ENCODE peak calls at places on chromosomes 12 and 14, in five cellular contexts. I, J, X, D and K are unnamed samples. For H3K27me3, the result is how much of the 10 kb centered on the place peaks cover.

GRCh38 chr14:50813544-50813863 is 17.5 kb downstream of the NIN start:
- DNase-seq in D (no peak), I (no peak), X (no peak), J (no peak), K (no peak)

GRCh38 chr14:33914676-33915516 is 36.0 kb downstream of the EGLN3 start:
- DNase-seq in I (no peak), J (no peak), D (no peak), X (no peak), K (no peak)

GRCh38 chr14:99602788-99603415 is 1.1 kb downstream of the CCDC85C start:
- DNase-seq in I (no peak), J (no peak), D (no peak), X (no peak), K (no peak)

GRCh38 chr12:24679135-24679534 is 269.8 kb downstream of the BCAT1 start:
- DNase-seq in I (no peak), J (no peak), D (no peak), X (no peak), K (no peak)

GRCh38 chr14:58131386-58131785 is 20.6 kb downstream of the ARMH4 start:
- DNase-seq in I (no peak), X (no peak), J (peak), D (no peak), K (no peak)

GRCh38 chr12:110224379-110225304 is 56.4 kb upstream of the ATP2A2 start:
- DNase-seq in X (no peak), J (peak), D (no peak), I (peak), K (no peak)

GRCh38 chr14:99601301-99601945 is 2.6 kb downstream of the CCDC85C start:
- DNase-seq in X (no peak), D (no peak), J (no peak), I (peak), K (peak)

GRCh38 chr12:13692332-13692731 is 289.1 kb downstream of the GRIN2B start:
- DNase-seq in J (no peak), D (no peak), I (no peak), X (no peak), K (no peak)

GRCh38 chr12:91413591-91413990 is 231.0 kb upstream of the DCN start:
- DNase-seq in D (no peak), X (no peak), I (peak), J (no peak), K (no peak)

GRCh38 chr12:132429122-132429931 is 60.6 kb upstream of the FBRSL1 start:
- DNase-seq in X (peak), D (no peak), I (no peak), J (no peak), K (peak)

GRCh38 chr14:28762290-28762948 is 4.2 kb upstream of the FOXG1 start:
- DNase-seq in X (no peak), I (no peak), D (no peak), J (no peak), K (no peak)
- H3K27me3 ChIP-seq in X (under half), I (under half), D (half or more), J (under half), K (under half)

DNA sequence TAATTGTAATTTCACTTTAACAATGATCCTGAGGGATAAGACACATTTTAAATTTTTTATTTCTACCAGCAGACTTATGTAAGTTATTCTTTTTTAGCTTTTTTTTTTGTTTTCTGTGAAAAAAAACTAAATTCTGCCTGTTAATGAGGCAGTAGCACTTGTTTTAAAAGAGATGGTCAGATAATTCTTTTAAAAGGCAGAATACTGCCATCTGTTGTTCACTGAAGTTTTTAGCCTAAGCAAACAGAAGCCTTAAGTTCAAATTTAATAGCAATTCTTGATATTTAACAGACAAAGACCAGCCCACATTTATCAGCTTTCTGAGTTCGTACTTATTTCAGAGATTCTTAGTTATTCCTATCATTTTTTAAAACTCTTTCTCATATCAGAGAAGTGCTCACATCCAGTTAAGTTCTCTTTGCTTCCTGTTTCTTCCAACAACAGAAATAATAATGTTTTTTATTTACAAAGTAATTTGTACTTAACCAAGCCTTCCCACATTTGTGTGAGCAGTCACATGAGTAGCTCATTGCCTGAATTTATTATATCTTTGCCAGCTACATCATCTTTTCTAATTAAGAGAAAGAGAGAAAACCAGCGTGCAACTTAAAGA is 93.4 kb upstream of the SLCO1C1 start:
- DNase-seq in I (no peak), D (no peak), X (no peak), J (no peak), K (no peak)
- TF ChIP-seq CTCF in I (peak), D (peak), X (peak), J (peak), K (no peak)

DNA sequence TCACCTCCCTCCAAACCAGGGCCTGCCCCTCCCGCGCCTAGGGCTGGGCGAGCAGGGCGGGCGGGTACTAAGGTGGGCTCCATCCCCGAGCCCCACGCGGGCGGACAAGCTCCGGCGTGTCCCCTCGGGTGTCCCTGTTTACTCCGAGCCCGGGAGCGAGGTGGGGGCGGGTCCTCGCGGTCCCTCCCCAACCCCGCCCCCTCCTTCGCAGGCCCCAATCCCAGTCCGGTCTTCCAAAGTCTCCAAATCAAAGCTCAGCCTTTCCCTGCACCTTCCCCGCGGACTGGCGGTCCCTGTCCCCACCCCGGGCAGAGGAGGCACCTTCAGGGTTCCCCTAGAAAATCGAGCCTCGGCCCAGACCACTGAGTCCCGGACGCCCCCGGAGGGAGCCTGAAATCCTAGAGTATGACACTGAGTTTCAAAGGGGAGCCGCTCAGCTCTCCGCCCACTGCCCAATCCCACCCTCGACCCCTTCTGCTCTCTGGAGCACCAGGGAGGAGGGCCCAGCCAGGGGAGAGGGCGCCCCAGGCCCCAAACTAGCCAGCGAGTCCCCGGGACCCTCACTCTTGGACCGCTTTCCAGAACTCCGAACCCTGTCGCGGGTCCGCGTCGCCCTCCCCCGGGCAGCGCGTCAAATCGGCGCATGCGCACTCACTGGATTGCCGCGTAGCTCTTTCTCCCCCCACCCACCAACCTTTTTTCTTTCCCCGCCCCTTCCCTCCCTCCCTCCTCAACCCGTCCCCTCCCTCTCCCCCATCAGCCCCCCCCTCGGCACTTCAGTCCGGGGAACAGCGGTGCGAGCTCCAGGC is at the start of gene LRP1:
- DNase-seq in I (peak), X (peak), D (peak), J (peak), K (peak)
- TF ChIP-seq POLR2A in I (peak), X (peak), D (peak), J (peak), K (peak)

DNA sequence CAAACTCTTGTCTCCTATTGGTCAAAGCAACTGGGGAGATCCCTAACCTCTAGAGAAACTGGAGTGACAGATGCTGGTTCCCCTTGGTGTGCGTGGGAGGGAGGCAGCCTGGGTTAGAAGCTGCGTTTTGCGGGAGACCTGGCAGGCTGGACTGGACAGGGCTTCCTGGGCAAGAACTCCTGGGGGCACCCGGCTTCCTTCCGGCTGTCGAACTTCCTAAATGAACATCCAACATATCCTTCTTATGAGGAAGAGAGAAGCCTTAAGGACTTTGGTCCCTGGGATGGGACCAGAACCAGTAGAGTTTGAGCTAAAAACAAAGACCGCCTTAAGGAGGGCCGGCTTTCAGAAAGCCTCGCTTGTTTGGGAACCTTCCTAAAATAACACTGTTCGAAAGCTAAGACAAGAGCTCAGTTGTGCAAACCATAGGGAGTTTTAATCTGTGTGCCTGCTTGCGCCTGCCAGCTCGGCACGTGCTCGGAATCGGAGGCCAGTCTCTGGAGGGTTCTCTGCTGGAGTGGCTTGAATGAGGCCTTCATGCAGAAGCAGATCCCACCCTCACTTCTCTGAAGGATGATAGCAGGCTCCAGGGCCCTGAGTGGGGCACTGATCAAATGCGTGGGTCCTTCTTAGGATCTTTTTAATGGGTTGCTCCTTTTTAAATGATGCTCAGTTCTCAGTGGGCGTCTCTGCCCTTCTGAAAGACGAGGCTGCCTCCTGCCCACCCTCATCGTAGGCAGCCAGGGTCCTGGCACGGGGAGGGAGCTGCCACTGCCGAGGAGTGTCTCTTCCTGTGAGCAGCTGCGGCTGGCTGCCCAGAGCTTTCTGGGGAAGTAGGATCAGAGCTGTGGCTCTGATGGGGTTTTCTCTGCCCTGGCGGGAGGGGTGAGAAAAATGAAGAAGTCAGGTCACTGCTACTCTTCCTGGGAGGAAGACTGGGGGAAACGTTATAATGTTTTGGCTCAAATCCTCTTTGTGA is 30.8 kb upstream of the BEGAIN start:
- DNase-seq in I (no peak), X (peak), D (peak), J (peak), K (peak)
- H3K27me3 ChIP-seq in I (under half), X (under half), D (under half), J (under half), K (under half)

DNA sequence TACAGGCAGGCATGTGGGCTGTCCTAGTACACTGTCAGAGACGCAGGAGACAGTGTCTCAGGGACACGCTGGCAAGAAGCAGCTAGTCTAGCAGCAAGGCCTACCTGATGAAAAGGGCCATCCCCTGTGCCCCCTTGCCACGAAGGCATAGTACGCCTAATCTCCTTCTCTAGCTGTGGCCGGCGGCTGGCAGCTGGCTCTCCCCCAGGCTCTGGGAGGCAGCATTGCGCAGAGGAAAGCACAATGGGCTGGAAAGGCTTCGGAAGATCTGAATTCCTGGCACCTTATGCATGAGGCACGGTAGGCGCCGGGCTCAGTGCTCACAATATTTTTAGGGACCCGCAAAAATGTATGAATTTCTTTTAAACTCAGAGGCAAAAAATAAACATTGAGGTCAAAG is 16.0 kb upstream of the PLEKHH1 start:
- DNase-seq in I (no peak), X (no peak), J (no peak), D (peak), K (peak)
- TF ChIP-seq CTCF in I (no peak), X (no peak), J (no peak), D (no peak), K (peak)

GRCh38 chr12:32906407-32907165 is 10.0 kb upstream of the PKP2 start:
- DNase-seq in X (no peak), I (no peak), J (no peak), D (no peak), K (no peak)
- TF ChIP-seq POLR2A in X (no peak), I (no peak), J (no peak), D (no peak), K (no peak)

GRCh38 chr14:37591941-37592287 is 3.1 kb downstream of the FOXA1 start:
- DNase-seq in J (no peak), I (peak), D (no peak), X (no peak), K (no peak)
- H3K27me3 ChIP-seq in J (under half), I (under half), D (half or more), X (under half), K (under half)

DNA sequence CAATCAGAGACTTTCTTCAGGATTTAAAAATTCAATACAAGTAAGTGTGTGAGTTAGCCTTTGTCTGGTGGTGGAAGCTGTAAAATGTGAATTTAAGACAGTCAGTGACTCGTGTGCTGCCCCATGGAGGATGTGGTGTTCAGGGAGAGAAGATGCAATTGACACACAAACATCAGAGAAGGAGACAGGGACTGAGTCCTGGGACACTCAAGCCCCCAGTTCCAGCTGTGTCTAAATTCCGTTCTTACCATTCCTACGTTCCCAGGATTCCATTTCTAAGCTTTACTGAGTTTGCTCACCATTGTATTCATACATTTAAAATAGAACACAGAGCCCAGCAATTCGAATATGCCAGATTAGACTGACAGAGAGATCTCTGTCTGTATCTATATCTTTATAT is 67.6 kb downstream of the C12orf56 start:
- DNase-seq in D (no peak), X (no peak), J (no peak), I (no peak), K (no peak)
- TF ChIP-seq CTCF in D (no peak), X (no peak), J (no peak), I (no peak), K (no peak)

GRCh38 chr12:68743416-68743815 is 2.6 kb upstream of the SLC35E3 start:
- DNase-seq in J (no peak), D (no peak), I (no peak), X (no peak), K (no peak)

GRCh38 chr12:68746572-68747180 is 700 bp downstream of the SLC35E3 start:
- DNase-seq in D (peak), I (peak), J (peak), X (peak), K (peak)

GRCh38 chr12:68745376-68745903 is 536 bp upstream of the SLC35E3 start:
- DNase-seq in I (no peak), D (no peak), X (no peak), J (no peak), K (no peak)

GRCh38 chr12:68749443-68749842 is 3.5 kb downstream of the SLC35E3 start:
- DNase-seq in D (no peak), J (no peak), I (no peak), X (no peak), K (no peak)

DNA sequence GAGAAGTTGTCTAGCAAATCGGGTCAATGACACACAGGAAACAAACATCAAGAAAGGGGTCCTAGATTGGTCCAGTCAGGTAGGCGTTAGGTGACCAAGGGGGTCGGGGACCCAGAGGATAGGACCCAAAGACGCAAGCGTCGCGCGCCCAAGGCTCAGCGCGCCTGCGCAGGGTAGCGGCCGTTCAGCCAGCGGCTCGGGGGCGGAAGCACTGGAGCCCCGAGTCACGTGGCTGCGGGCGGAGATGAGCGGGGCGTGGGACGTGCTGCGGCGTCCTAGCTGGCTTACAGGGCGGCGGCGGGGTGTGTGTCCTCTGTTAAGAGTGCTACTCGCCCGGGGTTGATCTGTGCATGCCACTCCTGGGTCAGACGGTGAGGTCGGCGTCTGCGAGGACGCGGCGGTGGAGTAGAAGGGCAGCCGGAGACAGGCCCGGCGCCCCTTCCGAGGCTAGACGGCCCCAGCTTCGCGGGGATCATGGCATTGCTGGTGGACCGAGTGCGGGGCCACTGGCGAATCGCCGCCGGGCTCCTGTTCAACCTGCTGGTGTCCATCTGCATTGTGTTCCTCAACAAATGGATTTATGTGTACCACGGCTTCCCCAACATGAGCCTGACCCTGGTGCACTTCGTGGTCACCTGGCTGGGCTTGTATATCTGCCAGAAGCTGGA is at the start of gene SLC35E3:
- DNase-seq in D (peak), X (peak), I (peak), J (peak), K (peak)
- TF ChIP-seq POLR2A in D (peak), X (peak), I (peak), J (peak), K (peak)

DNA sequence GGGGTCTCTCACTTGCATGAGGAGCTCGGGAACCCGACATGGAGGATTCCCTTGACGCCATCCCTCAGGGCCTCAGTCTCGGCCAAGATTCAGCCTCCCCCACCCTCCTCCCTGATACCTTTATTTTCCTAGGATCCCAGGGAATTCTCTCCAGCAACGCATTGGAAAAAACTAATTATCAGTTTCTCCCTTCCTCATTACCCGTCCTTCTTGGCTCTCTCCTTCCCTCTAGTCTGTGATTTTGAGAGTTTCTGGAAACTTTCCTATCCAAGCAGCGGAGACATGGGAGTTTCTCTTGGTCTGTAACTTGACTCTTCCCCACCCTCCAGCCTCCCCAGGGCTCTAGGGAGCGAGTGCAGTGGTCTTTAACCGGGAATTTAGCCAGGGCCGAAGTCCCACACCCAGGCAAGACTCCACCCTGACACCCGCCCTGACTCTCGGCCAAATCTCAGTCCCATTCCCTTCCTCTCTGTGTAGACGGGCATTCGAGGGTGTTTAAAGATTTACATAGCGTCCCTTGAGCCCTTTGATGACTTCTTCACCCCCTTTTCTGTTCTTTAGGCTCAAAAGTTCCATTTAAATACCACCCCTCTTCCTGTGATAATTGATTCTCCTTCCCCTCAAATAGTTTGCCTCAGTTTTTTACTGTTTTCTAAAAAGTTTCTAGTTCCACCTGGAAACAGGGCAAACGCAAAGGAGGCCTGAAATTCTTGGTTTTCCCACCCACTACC is 6.7 kb downstream of the HOXC5 start:
- DNase-seq in D (peak), J (peak), I (no peak), X (peak), K (no peak)
- H3K27me3 ChIP-seq in D (under half), J (under half), I (under half), X (under half), K (under half)